ENCODE peak calls at places on chromosomes 16 and 17, in four cellular contexts. M, G, X and S are unnamed samples.

GRCh38 chr16:86429663-86430062 is 80.7 kb upstream of the FOXF1 start:
- DNase-seq in M (no peak), X (no peak), G (no peak), S (no peak)

GRCh38 chr16:49835116-49835880 is 20.6 kb downstream of the ZNF423 start:
- DNase-seq in G (peak), X (no peak), M (no peak), S (no peak)

GRCh38 chr17:48636177-48637018 is 10.2 kb upstream of the HOXB9 start:
- DNase-seq in X (no peak), M (no peak), G (peak), S (peak)

GRCh38 chr17:64788286-64789060 is 126.4 kb upstream of the SMURF2 start:
- DNase-seq in X (no peak), G (no peak), M (no peak), S (no peak)

GRCh38 chr16:14649816-14650215 is 17.1 kb downstream of the BFAR start:
- DNase-seq in X (no peak), M (no peak), G (no peak), S (no peak)

GRCh38 chr16:88014954-88015805 is 63.9 kb downstream of the BANP start:
- DNase-seq in M (no peak), G (no peak), X (no peak), S (no peak)

GRCh38 chr16:15618392-15618791 is 24.6 kb downstream of the MARF1 start:
- DNase-seq in G (no peak), M (no peak), X (no peak), S (no peak)

GRCh38 chr16:16033208-16033717 is 83.8 kb downstream of the ABCC1 start:
- DNase-seq in G (no peak), X (no peak), M (no peak), S (no peak)

GRCh38 chr17:49552070-49552751 is 23.5 kb upstream of the NXPH3 start:
- DNase-seq in G (no peak), M (no peak), X (no peak), S (no peak)

GRCh38 chr16:68995011-68995504 is 110.4 kb upstream of the HAS3 start:
- DNase-seq in M (peak), G (peak), X (no peak), S (no peak)

GRCh38 chr16:70402916-70403659 is 35.8 kb downstream of the ST3GAL2 start:
- DNase-seq in X (no peak), M (no peak), G (no peak), S (no peak)

GRCh38 chr16:35325936-35326335 is 1866.5 kb downstream of the TP53TG3F start:
- DNase-seq in M (no peak), G (no peak), X (no peak), S (no peak)

GRCh38 chr16:84176192-84177053 is 10.4 kb downstream of the TAF1C start:
- DNase-seq in M (no peak), X (no peak), G (no peak), S (no peak)

GRCh38 chr17:70677783-70678647 is 508.7 kb downstream of the KCNJ2 start:
- DNase-seq in X (no peak), M (no peak), G (no peak), S (no peak)

GRCh38 chr17:21293846-21294240 is 9.3 kb downstream of the MAP2K3 start:
- DNase-seq in M (no peak), X (no peak), G (no peak), S (no peak)

GRCh38 chr17:76241205-76241539 is 879 bp upstream of the RNF157 start:
- DNase-seq in M (no peak), G (no peak), X (no peak), S (no peak)

GRCh38 chr16:29909398-29909797 is 9.1 kb downstream of the ASPHD1 start:
- DNase-seq in G (no peak), X (no peak), M (no peak), S (no peak)

GRCh38 chr17:63029520-63029919 is 63.5 kb downstream of the TANC2 start:
- DNase-seq in M (no peak), X (no peak), G (no peak), S (no peak)

GRCh38 chr16:1002399-1003161 is 21.0 kb downstream of the SOX8 start:
- DNase-seq in M (peak), G (no peak), X (no peak), S (no peak)

GRCh38 chr16:85174871-85175723 is 62.8 kb upstream of the CIBAR2 start:
- DNase-seq in X (no peak), M (no peak), G (no peak), S (no peak)

GRCh38 chr16:27428035-27428785 is 26.2 kb downstream of the IL21R start:
- DNase-seq in X (no peak), G (peak), M (no peak), S (no peak)

GRCh38 chr17:28189667-28190066 is 129.3 kb upstream of the TMEM97 start:
- DNase-seq in M (no peak), G (no peak), X (no peak), S (no peak)

GRCh38 chr17:37121616-37122015 is 172.9 kb downstream of the AATF start:
- DNase-seq in M (no peak), G (no peak), X (no peak), S (no peak)

GRCh38 chr17:56870163-56870651 is 36.3 kb downstream of the DGKE start:
- DNase-seq in X (no peak), G (no peak), M (no peak), S (no peak)

GRCh38 chr16:23952128-23953041 is 116.6 kb downstream of the PRKCB start:
- DNase-seq in X (peak), M (no peak), G (no peak), S (peak)

GRCh38 chr16:84822990-84823389 is 3.2 kb downstream of the CRISPLD2 start:
- DNase-seq in X (no peak), M (no peak), G (no peak), S (no peak)

GRCh38 chr16:31458073-31458834 is 1.0 kb upstream of the ARMC5 start:
- DNase-seq in M (peak), G (peak), X (no peak), S (peak)

GRCh38 chr17:2085648-2085949 is 30.7 kb downstream of the HIC1 start:
- DNase-seq in G (no peak), X (no peak), M (no peak), S (no peak)

GRCh38 chr17:62718420-62718819 is 89.7 kb downstream of the MARCHF10 start:
- DNase-seq in X (no peak), M (no peak), G (no peak), S (no peak)

GRCh38 chr17:82684207-82684903 is 14.1 kb downstream of the RAB40B start:
- DNase-seq in X (no peak), G (no peak), M (no peak), S (no peak)

GRCh38 chr16:61681124-61681523 is 355.1 kb downstream of the CDH8 start:
- DNase-seq in M (peak), X (no peak), G (no peak), S (no peak)

GRCh38 chr17:67493811-67494210 is 116.7 kb downstream of the PITPNC1 start:
- DNase-seq in M (no peak), G (no peak), X (no peak), S (no peak)

GRCh38 chr16:68035227-68035626 is 12.1 kb downstream of the DUS2 start:
- DNase-seq in X (no peak), M (no peak), G (no peak), S (no peak)

GRCh38 chr16:28182183-28182582 is 29.6 kb downstream of the XPO6 start:
- DNase-seq in X (no peak), G (no peak), M (no peak), S (no peak)